ENCODE peak calls at places on chromosome 9, in eight cellular contexts. T is fibroblast of pulmonary artery, D is HFFc6, Y is lower leg skin, V is IMR-90, Q is hepatocyte, C is body of pancreas, H is H1. F is an unnamed sample.

GRCh38 chr9:96270236-96270635 is 31.7 kb downstream of the HSD17B3 start:
- DNase-seq in T (no peak), D (no peak), Y (no peak), V (no peak), Q (no peak), C (no peak), H (no peak), F (no peak)

GRCh38 chr9:109451311-109452025 is 46.6 kb downstream of the PTPN3 start:
- DNase-seq in T (no peak), D (no peak), Y (no peak), V (no peak), Q (no peak), C (no peak), H (no peak), F (no peak)

GRCh38 chr9:134630861-134631260 is 10.7 kb upstream of the COL5A1 start:
- DNase-seq in T (no peak), D (no peak), Y (no peak), V (no peak), Q (no peak), C (no peak), H (no peak), F (no peak)

GRCh38 chr9:114037961-114038723 is 40.0 kb downstream of the AMBP start:
- DNase-seq in T (no peak), D (no peak), Y (peak; percentile 8), V (no peak), Q (no peak), C (no peak), H (peak; percentile 15), F (no peak)

GRCh38 chr9:129586647-129587046 is 34.3 kb downstream of the C9orf50 start:
- DNase-seq in T (no peak), D (no peak), Y (no peak), V (no peak), Q (no peak), C (no peak), H (no peak), F (peak; percentile 66)

GRCh38 chr9:110123364-110124095 is 84.4 kb downstream of the C9orf152 start:
- DNase-seq in T (no peak), D (peak; percentile 77), Y (no peak), V (peak; percentile 81), Q (no peak), C (no peak), H (no peak), F (peak; percentile 58)

GRCh38 chr9:2013688-2014087 is 1.5 kb upstream of the SMARCA2 start:
- DNase-seq in T (peak; percentile 44), D (peak; percentile 29), Y (no peak), V (peak; percentile 38), Q (no peak), C (no peak), H (no peak), F (no peak)

GRCh38 chr9:2655411-2655901 is 33.9 kb downstream of the VLDLR start:
- DNase-seq in T (peak; percentile 82), D (peak; percentile 94), Y (no peak), V (peak; percentile 96), Q (no peak), C (no peak), H (no peak), F (peak; percentile 84)

GRCh38 chr9:134323741-134324358 is 2.4 kb upstream of the RXRA start:
- DNase-seq in T (no peak), D (no peak), Y (peak; percentile 48), V (no peak), Q (no peak), C (peak; percentile 65), H (no peak), F (peak; percentile 75)

GRCh38 chr9:126652140-126652558 is 38.4 kb downstream of the LMX1B start:
- DNase-seq in T (no peak), D (no peak), Y (no peak), V (no peak), Q (peak; percentile 65), C (no peak), H (no peak), F (no peak)

GRCh38 chr9:126125577-126125976 is 201.1 kb upstream of the MVB12B start:
- DNase-seq in T (no peak), D (no peak), Y (no peak), V (no peak), Q (peak; percentile 8), C (peak; percentile 12), H (no peak), F (no peak)

GRCh38 chr9:3868012-3868411 is 342.2 kb upstream of the RFX3 start:
- DNase-seq in T (no peak), D (no peak), Y (no peak), V (peak; percentile 13), Q (no peak), C (no peak), H (no peak), F (no peak)

GRCh38 chr9:83133316-83133715 is 70.4 kb upstream of the RASEF start:
- DNase-seq in T (no peak), D (no peak), Y (no peak), V (no peak), Q (no peak), C (no peak), H (no peak), F (peak; percentile 6)

GRCh38 chr9:84076359-84076758 is 95.8 kb downstream of the RMI1 start:
- DNase-seq in T (no peak), D (no peak), Y (no peak), V (no peak), Q (no peak), C (no peak), H (no peak), F (no peak)

GRCh38 chr9:127637322-127637847 is 25.3 kb downstream of the STXBP1 start:
- DNase-seq in T (peak; percentile 90), D (peak; percentile 62), Y (no peak), V (peak; percentile 87), Q (peak; percentile 54), C (peak; percentile 53), H (no peak), F (peak; percentile 97)

GRCh38 chr9:137449931-137450537 is 8.9 kb upstream of the ENTPD8 start:
- DNase-seq in T (no peak), D (no peak), Y (no peak), V (no peak), Q (no peak), C (no peak), H (no peak), F (no peak)

GRCh38 chr9:128420060-128420650 is 502 bp upstream of the CERCAM start:
- DNase-seq in T (peak; percentile 63), D (peak; percentile 31), Y (peak; percentile 35), V (peak; percentile 45), Q (peak; percentile 92), C (peak; percentile 69), H (no peak), F (peak; percentile 52)

GRCh38 chr9:111828193-111828592 is 33.5 kb upstream of the SHOC1 start:
- DNase-seq in T (peak; percentile 51), D (no peak), Y (no peak), V (no peak), Q (no peak), C (peak; percentile 19), H (no peak), F (peak; percentile 11)
- TF ChIP-seq CTCF in T (peak; percentile 3), D (peak; percentile 15), Y (no peak), V (no peak), Q (no peak), C (peak; percentile 39), H (no peak), F (peak; percentile 12)

GRCh38 chr9:103789686-103790085 is 304.4 kb upstream of the SMC2 start:
- DNase-seq in T (peak; percentile 21), D (no peak), Y (no peak), V (no peak), Q (peak; percentile 10), C (no peak), H (no peak), F (no peak)
- TF ChIP-seq CTCF in T (peak; percentile 36), D (peak; percentile 58), Y (no peak), V (no peak), Q (peak; percentile 33), C (no peak), H (peak; percentile 24), F (no peak)

GRCh38 chr9:95005276-95006141 is 279.0 kb downstream of the AOPEP start:
- DNase-seq in T (no peak), D (no peak), Y (no peak), V (no peak), Q (no peak), C (no peak), H (no peak), F (peak; percentile 24)

GRCh38 chr9:95004452-95005275 is 278.2 kb downstream of the AOPEP start:
- DNase-seq in T (no peak), D (no peak), Y (no peak), V (no peak), Q (peak; percentile 87), C (peak; percentile 73), H (no peak), F (peak; percentile 54)

GRCh38 chr9:95001720-95002119 is 275.2 kb downstream of the AOPEP start:
- DNase-seq in T (no peak), D (no peak), Y (no peak), V (no peak), Q (no peak), C (no peak), H (no peak), F (no peak)

GRCh38 chr9:95000821-95001220 is 274.3 kb downstream of the AOPEP start:
- DNase-seq in T (no peak), D (no peak), Y (no peak), V (no peak), Q (no peak), C (no peak), H (no peak), F (no peak)

DNA sequence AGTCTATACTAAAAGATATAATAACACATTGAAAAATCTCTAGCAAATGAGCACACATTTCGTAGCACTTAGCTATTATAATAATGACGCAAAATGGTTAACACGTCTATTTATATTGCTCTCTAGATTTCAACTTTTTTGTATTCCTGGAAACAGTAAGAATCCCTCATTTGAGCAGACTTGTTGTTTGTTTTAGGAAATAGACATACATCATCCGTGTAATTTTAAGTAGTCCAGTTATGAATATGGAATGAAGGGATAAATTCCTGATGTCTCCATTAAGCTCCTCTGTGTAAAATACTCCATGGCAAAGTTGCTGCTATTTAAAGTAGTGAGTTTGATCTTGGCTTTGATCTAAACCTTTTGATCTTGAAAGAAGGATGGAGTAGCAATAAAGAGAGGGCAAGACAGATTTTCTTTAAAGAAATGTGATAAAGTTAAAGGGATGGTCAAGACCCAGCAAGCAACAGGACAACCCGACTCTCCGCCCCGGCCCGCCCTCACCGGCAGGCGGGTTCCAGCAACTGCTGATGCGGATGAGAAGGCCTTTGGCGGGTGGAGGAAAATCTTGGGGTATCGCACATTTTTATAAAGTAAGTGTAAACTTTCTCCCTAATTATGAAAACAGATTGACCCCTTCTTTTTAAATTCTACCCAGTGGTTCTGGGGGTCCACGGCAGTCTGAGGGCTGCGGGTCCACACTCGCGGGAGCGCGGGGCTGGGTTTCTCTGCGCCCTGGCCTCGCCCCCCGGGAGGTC is 277.4 kb downstream of the AOPEP start:
- DNase-seq in T (peak; percentile 60), D (peak; percentile 50), Y (no peak), V (peak; percentile 53), Q (peak; percentile 76), C (peak; percentile 63), H (no peak), F (peak; percentile 69)
- TF ChIP-seq CTCF in T (peak; percentile 9), D (peak; percentile 34), Y (no peak), V (peak; percentile 7), Q (no peak), C (peak; percentile 24), H (no peak), F (no peak)

DNA sequence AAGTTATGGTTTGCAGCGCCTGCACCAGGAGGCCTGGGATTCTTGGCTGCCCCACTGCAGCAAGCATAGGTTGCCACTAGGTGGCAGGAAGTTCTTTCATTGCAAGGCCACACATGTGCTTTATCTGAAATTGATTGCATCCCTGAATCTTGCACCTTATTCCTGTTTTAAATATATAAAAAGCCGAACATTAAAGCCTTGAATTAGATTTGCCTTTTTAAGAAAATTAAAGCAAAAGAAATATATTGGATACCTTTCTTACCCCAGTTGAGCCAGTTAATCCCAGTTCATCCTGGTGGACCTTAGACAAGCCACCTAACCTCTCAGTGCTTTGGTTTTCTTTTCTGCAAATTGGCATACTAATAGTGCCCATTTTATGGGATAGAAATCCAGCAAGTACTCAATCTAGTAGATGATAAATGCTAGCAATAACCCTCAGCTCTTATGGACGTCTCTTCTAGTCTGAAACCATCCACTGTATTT is 6.3 kb upstream of the TRMT10B start:
- DNase-seq in T (peak; percentile 77), D (peak; percentile 72), Y (peak; percentile 28), V (peak; percentile 78), Q (peak; percentile 78), C (peak; percentile 73), H (no peak), F (peak; percentile 76)
- TF ChIP-seq CTCF in T (peak; percentile 99), D (peak; percentile 96), Y (no peak), V (peak; percentile 79), Q (peak; percentile 87), C (peak; percentile 86), H (peak; percentile 92), F (peak; percentile 98)

F was measured in fibroblast of lung.